ENCODE peak calls at places on chromosomes 11 and 22, in five cellular contexts. S is iPS-NIHi11, D is endothelial cell, H is testis, L is activated T-cell treated with anti-CD3 and anti-CD28 coated beads for 1 hour. I is an unnamed sample.

GRCh38 chr11:13010737-13011342 is 1.7 kb downstream of the RASSF10 start:
- DNase-seq in S (peak; percentile 33), D (peak; percentile 29), H (peak; percentile 41), L (no peak), I (peak; percentile 70)

GRCh38 chr11:121533556-121534050 is 80.8 kb upstream of the SORL1-AS1 start:
- DNase-seq in S (no peak), D (no peak), H (no peak), L (no peak), I (no peak)

GRCh38 chr11:133040289-133040893 is 491.9 kb downstream of the OPCML start:
- DNase-seq in S (no peak), D (peak; percentile 14), H (no peak), L (no peak), I (no peak)

GRCh38 chr11:69131644-69132300 is 24.0 kb upstream of the SMIM38 start:
- DNase-seq in S (peak; percentile 87), D (peak; percentile 56), H (peak; percentile 85), L (no peak), I (peak; percentile 91)

GRCh38 chr11:26127336-26127735 is 204.6 kb upstream of the ANO3 start:
- DNase-seq in S (no peak), D (no peak), H (no peak), L (no peak), I (no peak)

GRCh38 chr11:73818838-73819237 is 31.2 kb downstream of the MRPL48 start:
- DNase-seq in S (no peak), D (no peak), H (no peak), L (no peak), I (peak; percentile 27)

GRCh38 chr11:82003671-82004148 is 730.0 kb downstream of the FAM181B start:
- DNase-seq in S (no peak), D (no peak), H (no peak), L (no peak), I (no peak)

GRCh38 chr11:67418476-67419281 is 3.2 kb downstream of the CARNS1 start:
- DNase-seq in S (no peak), D (no peak), H (no peak), L (no peak), I (no peak)

GRCh38 chr11:128940156-128940555 is 2.5 kb downstream of the TP53AIP1 start:
- DNase-seq in S (no peak), D (no peak), H (no peak), L (no peak), I (peak; percentile 22)

GRCh38 chr22:44892803-44893730 is 116.7 kb downstream of the PHF21B start:
- DNase-seq in S (no peak), D (no peak), H (no peak), L (no peak), I (peak; percentile 47)

GRCh38 chr11:125300791-125301218 is 136.3 kb downstream of the PKNOX2 start:
- DNase-seq in S (no peak), D (no peak), H (peak; percentile 43), L (no peak), I (no peak)

GRCh38 chr11:12812849-12813248 is 138.6 kb downstream of the TEAD1 start:
- DNase-seq in S (no peak), D (no peak), H (peak; percentile 67), L (no peak), I (no peak)

GRCh38 chr22:41535244-41535643 is 9.0 kb downstream of the POLR3H start:
- DNase-seq in S (peak; percentile 63), D (no peak), H (no peak), L (no peak), I (peak; percentile 85)

GRCh38 chr11:11975201-11976092 is 33.0 kb downstream of the DKK3 start:
- DNase-seq in S (no peak), D (no peak), H (no peak), L (no peak), I (peak; percentile 5)

GRCh38 chr11:626475-627272 is at the start of gene SCT:
- DNase-seq in S (peak; percentile 67), D (no peak), H (no peak), L (no peak), I (peak; percentile 92)

GRCh38 chr11:15106201-15106965 is 8.3 kb upstream of the INSC start:
- DNase-seq in S (no peak), D (no peak), H (no peak), L (no peak), I (no peak)

GRCh38 chr11:63343130-63343529 is 26.5 kb upstream of the SLC22A9 start:
- DNase-seq in S (no peak), D (no peak), H (no peak), L (no peak), I (no peak)

GRCh38 chr11:76625787-76626186 is 44.8 kb downstream of the LRRC32 start:
- DNase-seq in S (no peak), D (peak; percentile 1), H (no peak), L (no peak), I (no peak)

GRCh38 chr11:124724854-124725718 is 14.7 kb upstream of the NRGN start:
- DNase-seq in S (no peak), D (no peak), H (no peak), L (no peak), I (no peak)

GRCh38 chr11:35387341-35387982 is 31.9 kb downstream of the SLC1A2 start:
- DNase-seq in S (no peak), D (no peak), H (no peak), L (no peak), I (no peak)

I was measured in H7.